ENCODE peak calls at places on chromosomes 3 and 15, in ten cellular contexts. One of them, this sample, is unnamed.
A peak's percentile ranks its signal among the peaks of the same experiment; 100 is the strongest.

GRCh38 chr3:111152506-111152905 is 80.9 kb downstream of the NECTIN3 start:
- DNase-seq in RPMI8226: no peak
- DNase-seq in SW 1271: no peak
- DNase-seq in SK-N-SH: no peak
- DNase-seq in T-cell: no peak
- DNase-seq in mesenteric fat pad: no peak
- DNase-seq in neural crest cell: no peak
- DNase-seq in mesenchymal stem cell: no peak
- DNase-seq in SK-N-MC: no peak
- DNase-seq in GF-D8: no peak
- DNase-seq in this sample: no peak

GRCh38 chr15:60957111-60957510 is 272.0 kb downstream of the RORA start:
- DNase-seq in RPMI8226: no peak
- DNase-seq in SW 1271: no peak
- DNase-seq in SK-N-SH: no peak
- DNase-seq in T-cell: no peak
- DNase-seq in mesenteric fat pad: no peak
- DNase-seq in neural crest cell: no peak
- DNase-seq in mesenchymal stem cell: no peak
- DNase-seq in SK-N-MC: no peak
- DNase-seq in GF-D8: no peak
- DNase-seq in this sample: no peak

GRCh38 chr15:88487176-88487795 is 19.8 kb downstream of the MRPS11 start:
- DNase-seq in RPMI8226: no peak
- DNase-seq in SW 1271: no peak
- DNase-seq in SK-N-SH: no peak
- DNase-seq in T-cell: no peak
- DNase-seq in mesenteric fat pad: no peak
- DNase-seq in neural crest cell: no peak
- DNase-seq in mesenchymal stem cell: no peak
- DNase-seq in SK-N-MC: no peak
- DNase-seq in GF-D8: no peak
- DNase-seq in this sample: no peak

GRCh38 chr3:11346416-11346815 is 74.2 kb downstream of the ATG7 start:
- DNase-seq in RPMI8226: no peak
- DNase-seq in SW 1271: no peak
- DNase-seq in SK-N-SH: no peak
- DNase-seq in T-cell: no peak
- DNase-seq in mesenteric fat pad: no peak
- DNase-seq in neural crest cell: no peak
- DNase-seq in mesenchymal stem cell: no peak
- DNase-seq in SK-N-MC: no peak
- DNase-seq in GF-D8: no peak
- DNase-seq in this sample: no peak

GRCh38 chr3:180421221-180421620 is 180.7 kb upstream of the TTC14 start:
- DNase-seq in RPMI8226: no peak
- DNase-seq in SW 1271: no peak
- DNase-seq in SK-N-SH: no peak
- DNase-seq in T-cell: no peak
- DNase-seq in mesenteric fat pad: no peak
- DNase-seq in neural crest cell: no peak
- DNase-seq in mesenchymal stem cell: no peak
- DNase-seq in SK-N-MC: no peak
- DNase-seq in GF-D8: no peak
- DNase-seq in this sample: no peak

GRCh38 chr3:113255100-113255853 is 43.9 kb downstream of the BOC start:
- DNase-seq in RPMI8226: no peak
- DNase-seq in SW 1271: no peak
- DNase-seq in SK-N-SH: no peak
- DNase-seq in T-cell: no peak
- DNase-seq in mesenteric fat pad: no peak
- DNase-seq in neural crest cell: no peak
- DNase-seq in mesenchymal stem cell: no peak
- DNase-seq in SK-N-MC: no peak
- DNase-seq in GF-D8: no peak
- DNase-seq in this sample: no peak

GRCh38 chr3:127074900-127075360 is 92.0 kb downstream of the PLXNA1 start:
- DNase-seq in RPMI8226: peak; percentile 58
- DNase-seq in SW 1271: no peak
- DNase-seq in SK-N-SH: peak; percentile 61
- DNase-seq in T-cell: no peak
- DNase-seq in mesenteric fat pad: no peak
- DNase-seq in neural crest cell: no peak
- DNase-seq in mesenchymal stem cell: peak; percentile 1
- DNase-seq in SK-N-MC: no peak
- DNase-seq in GF-D8: peak; percentile 81
- DNase-seq in this sample: no peak

GRCh38 chr3:37991823-37992222 is 1.2 kb downstream of the VILL start:
- DNase-seq in RPMI8226: no peak
- DNase-seq in SW 1271: no peak
- DNase-seq in SK-N-SH: no peak
- DNase-seq in T-cell: no peak
- DNase-seq in mesenteric fat pad: peak; percentile 88
- DNase-seq in neural crest cell: no peak
- DNase-seq in mesenchymal stem cell: no peak
- DNase-seq in SK-N-MC: no peak
- DNase-seq in GF-D8: no peak
- DNase-seq in this sample: no peak

GRCh38 chr3:56700136-56700535 is 17.1 kb upstream of the TASOR start:
- DNase-seq in RPMI8226: no peak
- DNase-seq in SW 1271: no peak
- DNase-seq in SK-N-SH: no peak
- DNase-seq in T-cell: no peak
- DNase-seq in mesenteric fat pad: no peak
- DNase-seq in neural crest cell: no peak
- DNase-seq in mesenchymal stem cell: no peak
- DNase-seq in SK-N-MC: no peak
- DNase-seq in GF-D8: no peak
- DNase-seq in this sample: no peak

GRCh38 chr3:98890181-98890882 is 11.2 kb downstream of the DCBLD2 start:
- DNase-seq in RPMI8226: no peak
- DNase-seq in SW 1271: no peak
- DNase-seq in SK-N-SH: no peak
- DNase-seq in T-cell: no peak
- DNase-seq in mesenteric fat pad: no peak
- DNase-seq in neural crest cell: no peak
- DNase-seq in mesenchymal stem cell: no peak
- DNase-seq in SK-N-MC: no peak
- DNase-seq in GF-D8: no peak
- DNase-seq in this sample: no peak

GRCh38 chr15:29934251-29934650 is 112.0 kb upstream of the TJP1 start:
- DNase-seq in RPMI8226: no peak
- DNase-seq in SW 1271: peak; percentile 15
- DNase-seq in SK-N-SH: no peak
- DNase-seq in T-cell: no peak
- DNase-seq in mesenteric fat pad: no peak
- DNase-seq in neural crest cell: no peak
- DNase-seq in mesenchymal stem cell: peak; percentile 41
- DNase-seq in SK-N-MC: no peak
- DNase-seq in GF-D8: no peak
- DNase-seq in this sample: no peak

GRCh38 chr15:66072616-66073361 is 180.8 kb downstream of the MEGF11 start:
- DNase-seq in RPMI8226: no peak
- DNase-seq in SW 1271: no peak
- DNase-seq in SK-N-SH: no peak
- DNase-seq in T-cell: no peak
- DNase-seq in mesenteric fat pad: peak; percentile 41
- DNase-seq in neural crest cell: no peak
- DNase-seq in mesenchymal stem cell: peak; percentile 9
- DNase-seq in SK-N-MC: no peak
- DNase-seq in GF-D8: no peak
- DNase-seq in this sample: no peak

GRCh38 chr3:143056372-143056771 is 55.0 kb downstream of the U2SURP start:
- DNase-seq in RPMI8226: no peak
- DNase-seq in SW 1271: no peak
- DNase-seq in SK-N-SH: no peak
- DNase-seq in T-cell: no peak
- DNase-seq in mesenteric fat pad: no peak
- DNase-seq in neural crest cell: no peak
- DNase-seq in mesenchymal stem cell: no peak
- DNase-seq in SK-N-MC: no peak
- DNase-seq in GF-D8: no peak
- DNase-seq in this sample: no peak

GRCh38 chr3:186529204-186529999 is 14.8 kb downstream of the CRYGS start:
- DNase-seq in RPMI8226: no peak
- DNase-seq in SW 1271: no peak
- DNase-seq in SK-N-SH: no peak
- DNase-seq in T-cell: no peak
- DNase-seq in mesenteric fat pad: no peak
- DNase-seq in neural crest cell: no peak
- DNase-seq in mesenchymal stem cell: no peak
- DNase-seq in SK-N-MC: no peak
- DNase-seq in GF-D8: peak; percentile 33
- DNase-seq in this sample: no peak

GRCh38 chr3:170752571-170753155 is 117.3 kb downstream of the RPL22L1 start:
- DNase-seq in RPMI8226: no peak
- DNase-seq in SW 1271: no peak
- DNase-seq in SK-N-SH: peak; percentile 11
- DNase-seq in T-cell: no peak
- DNase-seq in mesenteric fat pad: no peak
- DNase-seq in neural crest cell: no peak
- DNase-seq in mesenchymal stem cell: peak; percentile 25
- DNase-seq in SK-N-MC: no peak
- DNase-seq in GF-D8: no peak
- DNase-seq in this sample: no peak